ENCODE peak calls at places on chromosome 15, in eight cellular contexts. C is progenitor cell of endocrine pancreas, Y is erythroblast, F is SW480, M is cardiac fibroblast, W is AG08395, U is GM13977, Z is gastrocnemius medialis. R is an unnamed sample.

GRCh38 chr15:43168192-43169107 is 16.8 kb upstream of the CCNDBP1 start:
- DNase-seq in U (no peak), W (no peak), C (no peak), Z (no peak), F (no peak), Y (no peak), M (peak), R (no peak)

GRCh38 chr15:83200589-83200988 is 7.0 kb downstream of the HDGFL3 start:
- DNase-seq in Y (no peak), W (no peak), F (no peak), M (no peak), C (no peak), U (no peak), Z (no peak), R (no peak)

GRCh38 chr15:70099966-70100494 is 2.3 kb upstream of the TLE3 start:
- DNase-seq in U (peak), Z (no peak), M (no peak), W (no peak), F (peak), C (no peak), Y (peak), R (no peak)

GRCh38 chr15:55319537-55320325 is 709 bp downstream of the PIGB start:
- DNase-seq in Y (peak), M (peak), Z (no peak), U (peak), W (peak), F (no peak), C (no peak), R (no peak)

GRCh38 chr15:33057845-33058244 is 136.7 kb downstream of the FMN1 start:
- DNase-seq in Y (no peak), W (no peak), C (no peak), Z (no peak), M (no peak), U (no peak), F (no peak), R (no peak)

GRCh38 chr15:28915935-28916334 is 30.2 kb downstream of the APBA2 start:
- DNase-seq in M (no peak), F (no peak), W (no peak), U (no peak), C (no peak), Y (no peak), Z (no peak), R (no peak)

GRCh38 chr15:67383903-67384302 is 129.3 kb downstream of the IQCH start:
- DNase-seq in C (no peak), M (peak), F (no peak), Y (no peak), Z (no peak), W (no peak), U (no peak), R (no peak)

GRCh38 chr15:28901987-28902745 is 16.4 kb downstream of the APBA2 start:
- DNase-seq in Z (no peak), M (no peak), F (no peak), W (no peak), U (no peak), C (no peak), Y (peak), R (no peak)

GRCh38 chr15:73388256-73388781 is 19.6 kb upstream of the HCN4 start:
- DNase-seq in F (peak), M (peak), C (no peak), Z (no peak), W (peak), U (no peak), Y (no peak), R (peak)

GRCh38 chr15:46304320-46304719 is 669.5 kb downstream of the SQOR start:
- DNase-seq in C (no peak), W (no peak), F (peak), Z (no peak), M (peak), U (no peak), Y (peak), R (no peak)

GRCh38 chr15:61091229-61091628 is 137.9 kb downstream of the RORA start:
- DNase-seq in W (no peak), M (no peak), C (no peak), U (no peak), Y (no peak), F (no peak), Z (no peak), R (no peak)

GRCh38 chr15:38758001-38758400 is 193.4 kb upstream of the RASGRP1 start:
- DNase-seq in C (no peak), M (peak), F (no peak), U (no peak), W (peak), Y (no peak), Z (no peak), R (peak)

GRCh38 chr15:93459396-93459795 is 370.4 kb upstream of the RGMA start:
- DNase-seq in Z (peak), F (no peak), Y (no peak), W (no peak), M (no peak), U (no peak), C (no peak), R (no peak)

GRCh38 chr15:88467935-88468528 is 524 bp downstream of the MRPS11 start:
- DNase-seq in F (no peak), Y (peak), U (no peak), M (peak), W (no peak), C (no peak), Z (no peak), R (no peak)

GRCh38 chr15:25345943-25346342 is 92.9 kb downstream of the UBE3A start:
- DNase-seq in F (no peak), U (no peak), C (no peak), M (peak), Z (peak), W (peak), Y (no peak), R (no peak)

GRCh38 chr15:34364041-34364440 is 3.0 kb downstream of the LPCAT4 start:
- DNase-seq in M (no peak), Z (no peak), U (no peak), W (no peak), Y (no peak), F (no peak), C (no peak), R (no peak)

GRCh38 chr15:48426047-48426446 is 94.8 kb downstream of the DUT start:
- DNase-seq in M (no peak), F (no peak), W (no peak), C (no peak), U (no peak), Y (no peak), Z (no peak), R (no peak)

GRCh38 chr15:24924621-24925020 is 30.2 kb upstream of the SNRPN start:
- DNase-seq in Z (no peak), Y (no peak), C (no peak), M (no peak), U (no peak), F (no peak), W (no peak), R (no peak)

GRCh38 chr15:40567111-40567510 is 2.0 kb upstream of the RPUSD2 start:
- DNase-seq in Y (peak), F (no peak), W (no peak), Z (no peak), C (no peak), U (no peak), M (peak), R (no peak)

GRCh38 chr15:44593042-44593736 is 56.2 kb downstream of the EIF3J start:
- DNase-seq in U (no peak), M (peak), C (no peak), W (no peak), Y (peak), F (no peak), Z (no peak), R (no peak)

GRCh38 chr15:97968380-97968779 is 7.9 kb downstream of the ARRDC4 start:
- DNase-seq in C (no peak), Y (no peak), M (peak), U (no peak), W (peak), Z (no peak), F (no peak), R (peak)

GRCh38 chr15:57376695-57377477 is 581 bp downstream of the CGNL1 start:
- DNase-seq in Z (no peak), C (peak), W (peak), F (peak), U (peak), Y (no peak), M (peak), R (no peak)

GRCh38 chr15:70091649-70092461 is 5.9 kb downstream of the TLE3 start:
- DNase-seq in M (peak), W (no peak), C (no peak), F (peak), U (no peak), Z (no peak), Y (peak), R (no peak)

GRCh38 chr15:28112962-28113361 is 13.8 kb upstream of the OCA2 start:
- DNase-seq in M (no peak), Y (no peak), C (no peak), W (no peak), F (no peak), U (no peak), Z (no peak), R (no peak)

GRCh38 chr15:61380270-61380669 is 151.2 kb upstream of the RORA start:
- DNase-seq in F (no peak), Z (no peak), W (no peak), U (no peak), Y (no peak), C (no peak), M (no peak), R (no peak)

GRCh38 chr15:58115692-58116091 is 22.5 kb upstream of the AQP9 start:
- DNase-seq in M (peak), Z (no peak), Y (no peak), C (no peak), U (no peak), W (peak), F (peak), R (no peak)

GRCh38 chr15:80777137-80777536 is 2.0 kb upstream of the CEMIP start:
- DNase-seq in C (no peak), F (peak), U (no peak), Z (peak), Y (no peak), M (peak), W (peak), R (peak)

GRCh38 chr15:89462198-89462912 is 34.0 kb downstream of the RHCG start:
- DNase-seq in W (peak), F (peak), U (no peak), C (no peak), Y (peak), Z (no peak), M (peak), R (no peak)

GRCh38 chr15:101148881-101149664 is 102.8 kb downstream of the CHSY1 start:
- DNase-seq in F (no peak), W (no peak), Y (peak), C (no peak), Z (no peak), M (no peak), U (no peak), R (no peak)

GRCh38 chr15:41568350-41569017 is 9.5 kb downstream of the TYRO3 start:
- DNase-seq in C (peak), M (peak), Z (no peak), U (no peak), W (no peak), Y (no peak), F (peak), R (no peak)